ENCODE peak calls at places on chromosomes 7 and 10, in six cellular contexts. One of them, this sample, is unnamed. For H3K9me3, the result is how much of the 10 kb centered on the place peaks cover.

GRCh38 chr10:35495521-35496238 is 109.5 kb upstream of the GJD4 start:
- DNase-seq in Peyer's patch: peak
- DNase-seq in AG04450: no peak
- DNase-seq in heart left ventricle: peak
- DNase-seq in fibroblast of lung: peak
- DNase-seq in PC-3: no peak
- DNase-seq in this sample: no peak

GRCh38 chr10:34889004-34889869 is 74.1 kb upstream of the PARD3 start:
- DNase-seq in Peyer's patch: no peak
- DNase-seq in AG04450: no peak
- DNase-seq in heart left ventricle: no peak
- DNase-seq in fibroblast of lung: no peak
- DNase-seq in PC-3: peak
- DNase-seq in this sample: no peak

GRCh38 chr7:94424336-94424735 is 29.6 kb downstream of the COL1A2 start:
- DNase-seq in Peyer's patch: no peak
- DNase-seq in AG04450: no peak
- DNase-seq in heart left ventricle: no peak
- DNase-seq in fibroblast of lung: no peak
- DNase-seq in PC-3: no peak
- DNase-seq in this sample: no peak

GRCh38 chr10:97025613-97026242 is 160.0 kb downstream of the SLIT1 start:
- DNase-seq in Peyer's patch: peak
- DNase-seq in AG04450: no peak
- DNase-seq in heart left ventricle: no peak
- DNase-seq in fibroblast of lung: peak
- DNase-seq in PC-3: peak
- DNase-seq in this sample: no peak

GRCh38 chr7:116210345-116211005 is at the start of gene TES:
- DNase-seq in Peyer's patch: peak
- DNase-seq in AG04450: no peak
- DNase-seq in heart left ventricle: peak
- DNase-seq in fibroblast of lung: peak
- DNase-seq in PC-3: peak
- DNase-seq in this sample: peak

GRCh38 chr10:19638173-19638872 is 177.9 kb upstream of the PLXDC2 start:
- DNase-seq in Peyer's patch: peak
- DNase-seq in AG04450: peak
- DNase-seq in heart left ventricle: no peak
- DNase-seq in fibroblast of lung: peak
- DNase-seq in PC-3: peak
- DNase-seq in this sample: peak

GRCh38 chr7:132933076-132933466 is 148.8 kb downstream of the CHCHD3 start:
- DNase-seq in Peyer's patch: no peak
- DNase-seq in AG04450: no peak
- DNase-seq in heart left ventricle: no peak
- DNase-seq in fibroblast of lung: peak
- DNase-seq in PC-3: no peak
- DNase-seq in this sample: no peak

GRCh38 chr7:49670991-49671390 is 102.4 kb upstream of the VWC2 start:
- DNase-seq in Peyer's patch: no peak
- DNase-seq in AG04450: no peak
- DNase-seq in heart left ventricle: no peak
- DNase-seq in fibroblast of lung: no peak
- DNase-seq in PC-3: peak
- DNase-seq in this sample: no peak

GRCh38 chr10:69901623-69902505 is 100.2 kb downstream of the COL13A1 start:
- DNase-seq in Peyer's patch: peak
- DNase-seq in AG04450: peak
- DNase-seq in heart left ventricle: no peak
- DNase-seq in fibroblast of lung: peak
- DNase-seq in PC-3: peak
- DNase-seq in this sample: no peak

GRCh38 chr7:29243777-29244655 is 49.4 kb downstream of the CHN2 start:
- DNase-seq in Peyer's patch: peak
- DNase-seq in AG04450: no peak
- DNase-seq in heart left ventricle: no peak
- DNase-seq in fibroblast of lung: no peak
- DNase-seq in PC-3: no peak
- DNase-seq in this sample: no peak

GRCh38 chr10:98254234-98254858 is 13.6 kb downstream of the LOXL4 start:
- DNase-seq in Peyer's patch: no peak
- DNase-seq in AG04450: no peak
- DNase-seq in heart left ventricle: no peak
- DNase-seq in fibroblast of lung: no peak
- DNase-seq in PC-3: no peak
- DNase-seq in this sample: no peak

GRCh38 chr7:3722396-3722846 is 421.4 kb downstream of the SDK1 start:
- DNase-seq in Peyer's patch: no peak
- DNase-seq in AG04450: no peak
- DNase-seq in heart left ventricle: no peak
- DNase-seq in fibroblast of lung: peak
- DNase-seq in PC-3: no peak
- DNase-seq in this sample: no peak

GRCh38 chr10:12750526-12751201 is 250.8 kb downstream of the CCDC3 start:
- DNase-seq in Peyer's patch: no peak
- DNase-seq in AG04450: no peak
- DNase-seq in heart left ventricle: no peak
- DNase-seq in fibroblast of lung: peak
- DNase-seq in PC-3: no peak
- DNase-seq in this sample: no peak

GRCh38 chr7:455110-455928 is 64.3 kb downstream of the PDGFA start:
- DNase-seq in Peyer's patch: no peak
- DNase-seq in AG04450: no peak
- DNase-seq in heart left ventricle: peak
- DNase-seq in fibroblast of lung: no peak
- DNase-seq in PC-3: no peak
- DNase-seq in this sample: peak

GRCh38 chr10:72068901-72069446 is 19.4 kb downstream of the SPOCK2 start:
- DNase-seq in Peyer's patch: no peak
- DNase-seq in AG04450: no peak
- DNase-seq in heart left ventricle: no peak
- DNase-seq in fibroblast of lung: no peak
- DNase-seq in PC-3: no peak
- DNase-seq in this sample: no peak

GRCh38 chr7:54409917-54410316 is 132.3 kb upstream of the VSTM2A start:
- DNase-seq in Peyer's patch: no peak
- DNase-seq in AG04450: no peak
- DNase-seq in heart left ventricle: no peak
- DNase-seq in fibroblast of lung: no peak
- DNase-seq in PC-3: no peak
- DNase-seq in this sample: peak
- H3K9me3 ChIP-seq in Peyer's patch: under half
- H3K9me3 ChIP-seq in AG04450: under half
- H3K9me3 ChIP-seq in heart left ventricle: under half
- H3K9me3 ChIP-seq in fibroblast of lung: under half
- H3K9me3 ChIP-seq in PC-3: under half
- H3K9me3 ChIP-seq in this sample: under half

GRCh38 chr7:140304071-140304799 is 94.1 kb downstream of the SLC37A3 start:
- DNase-seq in Peyer's patch: peak
- DNase-seq in AG04450: no peak
- DNase-seq in heart left ventricle: no peak
- DNase-seq in fibroblast of lung: peak
- DNase-seq in PC-3: peak
- DNase-seq in this sample: no peak
- TF ChIP-seq CTCF in Peyer's patch: peak
- TF ChIP-seq CTCF in AG04450: peak
- TF ChIP-seq CTCF in heart left ventricle: peak
- TF ChIP-seq CTCF in fibroblast of lung: peak
- TF ChIP-seq CTCF in PC-3: peak
- TF ChIP-seq CTCF in this sample: peak

GRCh38 chr10:70940834-70941568 is 52.6 kb upstream of the PCBD1 start:
- DNase-seq in Peyer's patch: no peak
- DNase-seq in AG04450: no peak
- DNase-seq in heart left ventricle: peak
- DNase-seq in fibroblast of lung: peak
- DNase-seq in PC-3: peak
- DNase-seq in this sample: peak

GRCh38 chr10:70942725-70943124 is 54.4 kb upstream of the PCBD1 start:
- DNase-seq in Peyer's patch: no peak
- DNase-seq in AG04450: no peak
- DNase-seq in heart left ventricle: no peak
- DNase-seq in fibroblast of lung: no peak
- DNase-seq in PC-3: peak
- DNase-seq in this sample: no peak

GRCh38 chr10:70943806-70944466 is 55.6 kb upstream of the PCBD1 start:
- DNase-seq in Peyer's patch: no peak
- DNase-seq in AG04450: no peak
- DNase-seq in heart left ventricle: no peak
- DNase-seq in fibroblast of lung: no peak
- DNase-seq in PC-3: no peak
- DNase-seq in this sample: peak

GRCh38 chr10:70943249-70943648 is 54.9 kb upstream of the PCBD1 start:
- DNase-seq in Peyer's patch: no peak
- DNase-seq in AG04450: no peak
- DNase-seq in heart left ventricle: no peak
- DNase-seq in fibroblast of lung: no peak
- DNase-seq in PC-3: no peak
- DNase-seq in this sample: peak

DNA sequence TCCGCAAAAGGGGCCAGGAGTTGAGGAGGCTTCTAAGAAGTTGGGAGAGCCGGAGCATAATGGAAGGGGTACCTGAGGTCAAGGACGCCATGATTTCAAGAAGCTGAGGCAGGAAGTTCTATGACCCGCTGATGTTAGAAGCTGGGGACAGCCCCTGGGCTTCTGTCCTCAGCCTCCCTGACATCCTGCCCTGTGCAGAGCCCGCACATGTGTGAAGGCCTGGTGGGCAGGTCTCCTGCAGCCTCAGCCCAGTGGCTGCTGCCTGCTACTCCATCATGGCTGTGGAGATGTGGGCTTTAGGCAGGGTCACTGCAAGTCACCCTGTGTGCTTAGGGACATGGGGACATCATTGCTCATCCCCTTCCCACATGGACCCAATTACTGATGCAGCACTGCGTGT is 53.8 kb upstream of the PCBD1 start:
- DNase-seq in Peyer's patch: no peak
- DNase-seq in AG04450: no peak
- DNase-seq in heart left ventricle: no peak
- DNase-seq in fibroblast of lung: no peak
- DNase-seq in PC-3: no peak
- DNase-seq in this sample: peak
- H3K9me3 ChIP-seq in Peyer's patch: under half
- H3K9me3 ChIP-seq in AG04450: under half
- H3K9me3 ChIP-seq in heart left ventricle: under half
- H3K9me3 ChIP-seq in fibroblast of lung: under half
- H3K9me3 ChIP-seq in PC-3: under half
- H3K9me3 ChIP-seq in this sample: under half

DNA sequence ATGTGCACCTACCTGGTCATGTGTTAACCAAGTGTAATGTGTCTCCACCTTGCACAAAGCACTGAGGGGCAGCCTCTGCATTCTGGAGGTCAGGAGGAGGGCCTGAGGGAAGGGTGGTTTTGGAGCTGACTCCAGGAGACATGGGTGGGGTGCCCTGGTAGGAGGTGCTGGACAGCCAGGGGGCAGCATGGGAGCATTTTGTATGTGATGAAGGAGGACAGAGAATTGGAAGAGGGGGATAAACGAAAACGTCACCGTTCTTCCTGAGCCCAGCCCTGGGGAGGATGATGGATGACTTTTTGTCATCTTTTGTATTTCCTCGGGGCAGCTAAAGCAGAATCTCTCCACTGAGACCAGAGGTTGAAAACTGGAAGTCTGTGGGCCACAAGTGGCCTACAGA is 242.3 kb downstream of the VTI1A start:
- DNase-seq in Peyer's patch: no peak
- DNase-seq in AG04450: no peak
- DNase-seq in heart left ventricle: no peak
- DNase-seq in fibroblast of lung: peak
- DNase-seq in PC-3: peak
- DNase-seq in this sample: no peak
- TF ChIP-seq CTCF in Peyer's patch: peak
- TF ChIP-seq CTCF in AG04450: peak
- TF ChIP-seq CTCF in heart left ventricle: no peak
- TF ChIP-seq CTCF in fibroblast of lung: peak
- TF ChIP-seq CTCF in PC-3: peak
- TF ChIP-seq CTCF in this sample: no peak

DNA sequence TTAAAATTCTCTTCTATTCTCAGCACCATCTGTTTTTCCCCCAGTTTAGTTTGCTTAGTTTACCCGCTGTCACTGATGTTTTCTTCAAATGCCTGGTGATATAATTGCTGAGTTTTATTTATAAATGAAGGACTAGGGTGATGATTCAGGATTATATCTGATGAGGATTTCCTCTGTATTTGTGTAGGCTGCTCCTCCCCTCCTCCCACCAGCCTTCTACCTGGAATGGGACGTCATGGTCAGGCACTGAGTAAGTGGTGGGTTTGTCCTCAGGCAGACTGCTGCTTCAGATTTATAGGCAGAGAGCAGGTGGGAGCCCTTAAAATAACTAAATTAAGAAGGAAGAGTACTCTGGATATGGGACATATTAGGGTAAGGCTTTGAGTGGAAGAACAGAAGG is 35.8 kb downstream of the PALS2 start:
- DNase-seq in Peyer's patch: no peak
- DNase-seq in AG04450: no peak
- DNase-seq in heart left ventricle: no peak
- DNase-seq in fibroblast of lung: no peak
- DNase-seq in PC-3: peak
- DNase-seq in this sample: no peak
- H3K9me3 ChIP-seq in Peyer's patch: under half
- H3K9me3 ChIP-seq in AG04450: under half
- H3K9me3 ChIP-seq in heart left ventricle: under half
- H3K9me3 ChIP-seq in fibroblast of lung: under half
- H3K9me3 ChIP-seq in PC-3: under half
- H3K9me3 ChIP-seq in this sample: under half

DNA sequence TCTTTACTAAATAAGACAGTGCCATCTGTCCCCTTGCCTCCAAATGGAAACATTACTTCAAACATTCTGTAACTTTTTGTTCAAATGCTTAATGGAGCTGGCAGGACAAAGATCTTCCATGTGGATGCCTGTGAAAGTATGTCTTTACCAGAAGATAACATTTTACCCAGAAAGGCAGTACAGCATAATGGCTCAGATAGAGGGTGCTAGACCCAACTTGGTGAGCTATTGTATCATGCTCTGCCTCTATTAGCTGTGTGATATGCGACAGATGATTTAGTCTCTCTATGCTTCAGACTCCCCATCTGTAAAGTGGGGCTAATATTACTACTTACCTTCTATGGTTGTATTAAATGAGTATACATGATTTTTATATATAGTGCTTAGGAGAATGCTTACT is 8.8 kb upstream of the SMKR1 start:
- DNase-seq in Peyer's patch: no peak
- DNase-seq in AG04450: no peak
- DNase-seq in heart left ventricle: no peak
- DNase-seq in fibroblast of lung: peak
- DNase-seq in PC-3: peak
- DNase-seq in this sample: no peak
- TF ChIP-seq CTCF in Peyer's patch: no peak
- TF ChIP-seq CTCF in AG04450: peak
- TF ChIP-seq CTCF in heart left ventricle: no peak
- TF ChIP-seq CTCF in fibroblast of lung: peak
- TF ChIP-seq CTCF in PC-3: peak
- TF ChIP-seq CTCF in this sample: no peak

DNA sequence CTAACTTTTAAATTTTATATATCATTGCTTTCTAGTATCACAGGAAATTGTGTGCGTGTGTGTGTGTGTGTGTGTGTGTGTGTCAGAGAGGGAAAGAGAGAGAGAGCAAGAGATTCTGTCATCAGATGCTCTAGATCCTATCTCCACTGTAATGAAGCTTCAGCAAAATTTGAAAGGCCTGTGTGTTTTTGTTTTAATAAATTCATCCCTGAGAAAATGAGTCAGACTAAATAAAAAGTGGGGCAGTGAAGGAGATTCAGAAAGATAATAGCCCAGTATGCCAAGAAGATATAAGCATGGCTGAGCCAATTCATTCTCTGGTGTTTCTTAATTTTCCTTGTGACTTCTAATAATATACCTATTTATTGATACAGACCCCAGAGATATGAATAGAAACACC is 184.2 kb upstream of the TMEM196 start:
- DNase-seq in Peyer's patch: no peak
- DNase-seq in AG04450: no peak
- DNase-seq in heart left ventricle: no peak
- DNase-seq in fibroblast of lung: peak
- DNase-seq in PC-3: peak
- DNase-seq in this sample: no peak
- H3K9me3 ChIP-seq in Peyer's patch: under half
- H3K9me3 ChIP-seq in AG04450: under half
- H3K9me3 ChIP-seq in heart left ventricle: under half
- H3K9me3 ChIP-seq in fibroblast of lung: under half
- H3K9me3 ChIP-seq in PC-3: under half
- H3K9me3 ChIP-seq in this sample: under half

This sample was measured in left lung.